ENCODE peak calls at places on chromosomes 4 and X, in four cellular contexts. M is SK-N-SH, T is K562, U is HepG2. H is an unnamed sample.

GRCh38 chrX:54909941-54910340 is 10.7 kb upstream of the TRO start:
- DNase-seq in M (no peak), T (no peak), U (no peak), H (no peak)

GRCh38 chrX:145393702-145394235 is 146.5 kb downstream of the SPANXN1 start:
- DNase-seq in M (peak), T (no peak), U (no peak), H (no peak)

GRCh38 chr4:93184093-93184492 is 644.5 kb upstream of the ATOH1 start:
- DNase-seq in M (no peak), T (no peak), U (no peak), H (no peak)

GRCh38 chrX:108307408-108308085 is 130.7 kb downstream of the COL4A6 start:
- DNase-seq in M (no peak), T (no peak), U (peak), H (no peak)

GRCh38 chr4:139144161-139144859 is 32.7 kb downstream of the ELF2 start:
- DNase-seq in M (no peak), T (no peak), U (no peak), H (no peak)

GRCh38 chrX:115311139-115311538 is 21.6 kb downstream of the LUZP4 start:
- DNase-seq in M (peak), T (no peak), U (no peak), H (no peak)

GRCh38 chr4:69640289-69640688 is 847 bp upstream of the UGT2A2 start:
- DNase-seq in M (no peak), T (no peak), U (no peak), H (no peak)

GRCh38 chr4:4425119-4425690 is 38.3 kb downstream of the NSG1 start:
- DNase-seq in M (no peak), T (no peak), U (no peak), H (no peak)

GRCh38 chr4:2412534-2412884 is 5.9 kb downstream of the ZFYVE28 start:
- DNase-seq in M (no peak), T (peak), U (no peak), H (no peak)

GRCh38 chr4:92236907-92237306 is 66.9 kb upstream of the GRID2 start:
- DNase-seq in M (no peak), T (no peak), U (no peak), H (no peak)

GRCh38 chr4:102169345-102169744 is 175.9 kb downstream of the SLC39A8 start:
- DNase-seq in M (peak), T (no peak), U (no peak), H (no peak)

GRCh38 chrX:82591421-82591820 is 916.7 kb upstream of the POU3F4 start:
- DNase-seq in M (no peak), T (no peak), U (no peak), H (no peak)

GRCh38 chr4:37989398-37990260 is 29.4 kb downstream of the PTTG2 start:
- DNase-seq in M (no peak), T (no peak), U (no peak), H (no peak)

GRCh38 chrX:101485212-101486064 is at the start of gene ARMCX4:
- DNase-seq in M (peak), T (no peak), U (no peak), H (no peak)

GRCh38 chr4:30948653-30949052 is 228.5 kb downstream of the PCDH7 start:
- DNase-seq in M (no peak), T (no peak), U (no peak), H (peak)

GRCh38 chrX:56368962-56369361 is 136.8 kb downstream of the KLF8 start:
- DNase-seq in M (no peak), T (no peak), U (no peak), H (no peak)

GRCh38 chr4:2487632-2488031 is 18.7 kb downstream of the RNF4 start:
- DNase-seq in M (no peak), T (no peak), U (no peak), H (no peak)

GRCh38 chrX:132786217-132786616 is 172.2 kb downstream of the HS6ST2 start:
- DNase-seq in M (no peak), T (no peak), U (no peak), H (no peak)

GRCh38 chr4:1356181-1356998 is 9.4 kb downstream of the UVSSA start:
- DNase-seq in M (peak), T (peak), U (peak), H (no peak)

GRCh38 chr4:94766856-94767255 is 9.1 kb downstream of the BMPR1B start:
- DNase-seq in M (no peak), T (no peak), U (no peak), H (no peak)

GRCh38 chr4:159447296-159447695 is 344.4 kb downstream of the RAPGEF2 start:
- DNase-seq in M (no peak), T (no peak), U (no peak), H (no peak)

GRCh38 chr4:115973768-115974167 is 860.3 kb upstream of the NDST4 start:
- DNase-seq in M (no peak), T (no peak), U (no peak), H (no peak)

GRCh38 chr4:77815651-77816050 is 3.5 kb downstream of the CNOT6L start:
- DNase-seq in M (no peak), T (no peak), U (no peak), H (no peak)

GRCh38 chrX:40845331-40845911 is 110.1 kb upstream of the MED14 start:
- DNase-seq in M (no peak), T (no peak), U (peak), H (no peak)

GRCh38 chrX:19852014-19853005 is 35.1 kb downstream of the SH3KBP1 start:
- DNase-seq in M (no peak), T (no peak), U (peak), H (no peak)

GRCh38 chr4:3233391-3234071 is 15.4 kb upstream of the MSANTD1 start:
- DNase-seq in M (no peak), T (peak), U (no peak), H (no peak)

GRCh38 chrX:75228854-75229253 is 45.0 kb upstream of the UPRT start:
- DNase-seq in M (no peak), T (no peak), U (no peak), H (no peak)

GRCh38 chr4:89307446-89308160 is at the start of gene GPRIN3:
- DNase-seq in M (peak), T (no peak), U (no peak), H (no peak)

GRCh38 chr4:97720869-97721432 is 422.3 kb downstream of the STPG2 start:
- DNase-seq in M (peak), T (no peak), U (peak), H (peak)

GRCh38 chr4:107253579-107254068 is 217.5 kb upstream of the DKK2 start:
- DNase-seq in M (no peak), T (no peak), U (no peak), H (no peak)

GRCh38 chr4:14632041-14632440 is 370.2 kb upstream of the CPEB2 start:
- DNase-seq in M (peak), T (no peak), U (no peak), H (no peak)

GRCh38 chr4:80073362-80074008 is 456 bp upstream of the ANTXR2 start:
- DNase-seq in M (no peak), T (peak), U (no peak), H (no peak)

GRCh38 chr4:20172070-20172760 is 79.5 kb upstream of the SLIT2 start:
- DNase-seq in M (no peak), T (no peak), U (no peak), H (no peak)

GRCh38 chrX:14717949-14718348 is 154.9 kb downstream of the FANCB start:
- DNase-seq in M (no peak), T (no peak), U (no peak), H (no peak)

GRCh38 chr4:173056708-173057107 is 111.9 kb upstream of the GALNT7 start:
- DNase-seq in M (no peak), T (no peak), U (no peak), H (no peak)

GRCh38 chrX:148947399-148948025 is 447.1 kb downstream of the AFF2 start:
- DNase-seq in M (no peak), T (no peak), U (no peak), H (no peak)

GRCh38 chrX:66045894-66046293 is 6.0 kb upstream of the VSIG4 start:
- DNase-seq in M (no peak), T (no peak), U (no peak), H (no peak)

GRCh38 chrX:70481424-70481823 is 36.8 kb downstream of the DLG3 start:
- DNase-seq in M (no peak), T (no peak), U (no peak), H (no peak)

GRCh38 chrX:71823391-71824057 is 60.4 kb downstream of the CXorf49B start:
- DNase-seq in M (no peak), T (no peak), U (no peak), H (no peak)

DNA sequence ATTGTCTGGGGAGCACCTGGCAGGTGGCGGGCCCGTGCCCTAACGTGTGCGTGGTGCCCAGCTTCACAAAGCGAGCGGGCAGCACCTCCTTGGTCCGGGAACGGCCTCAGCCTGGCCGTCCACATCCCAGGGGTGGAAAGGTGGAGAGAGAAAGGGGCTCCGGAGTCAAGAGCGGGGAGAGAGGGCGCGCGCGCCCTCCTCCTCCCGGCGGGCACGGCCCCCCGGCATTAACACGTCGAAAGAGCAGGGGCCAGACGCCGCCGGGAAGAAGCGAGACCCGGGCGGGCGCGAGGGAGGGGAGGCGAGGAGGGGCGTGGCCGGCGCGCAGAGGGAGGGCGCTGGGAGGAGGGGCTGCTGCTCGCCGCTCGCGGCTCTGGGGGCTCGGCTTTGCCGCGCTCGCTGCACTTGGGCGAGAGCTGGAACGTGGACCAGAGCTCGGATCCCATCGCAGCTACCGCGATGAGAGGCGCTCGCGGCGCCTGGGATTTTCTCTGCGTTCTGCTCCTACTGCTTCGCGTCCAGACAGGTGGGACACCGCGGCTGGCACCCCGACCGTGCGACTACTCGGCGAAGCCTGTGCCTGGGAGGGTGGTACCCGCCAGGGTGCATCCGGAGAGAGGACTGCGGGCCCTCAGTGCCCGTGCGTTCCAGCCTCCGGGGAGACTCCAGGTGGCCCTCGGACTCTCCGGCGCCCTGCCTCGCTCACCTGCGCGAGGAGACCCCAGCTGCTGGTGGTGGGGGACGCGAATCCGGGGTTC is at the start of gene KIT:
- DNase-seq in M (peak), T (peak), U (no peak), H (no peak)
- H3K27ac ChIP-seq in M (no peak), T (no peak), U (no peak), H (no peak)

GRCh38 chr4:8911311-8912088 is 39.9 kb upstream of the HMX1 start:
- DNase-seq in M (peak), T (no peak), U (no peak), H (no peak)
- TF ChIP-seq ELF1 in M (no peak), T (no peak), U (no peak), H (no peak)

GRCh38 chr4:27117453-27117852 is 256.8 kb downstream of the STIM2 start:
- DNase-seq in M (no peak), T (no peak), U (no peak), H (no peak)

GRCh38 chr4:27115221-27115620 is 254.6 kb downstream of the STIM2 start:
- DNase-seq in M (no peak), T (no peak), U (no peak), H (no peak)

GRCh38 chr4:27112587-27112986 is 251.9 kb downstream of the STIM2 start:
- DNase-seq in M (no peak), T (no peak), U (no peak), H (no peak)
- TF ChIP-seq REST in M (peak), T (no peak), U (no peak), H (peak)

DNA sequence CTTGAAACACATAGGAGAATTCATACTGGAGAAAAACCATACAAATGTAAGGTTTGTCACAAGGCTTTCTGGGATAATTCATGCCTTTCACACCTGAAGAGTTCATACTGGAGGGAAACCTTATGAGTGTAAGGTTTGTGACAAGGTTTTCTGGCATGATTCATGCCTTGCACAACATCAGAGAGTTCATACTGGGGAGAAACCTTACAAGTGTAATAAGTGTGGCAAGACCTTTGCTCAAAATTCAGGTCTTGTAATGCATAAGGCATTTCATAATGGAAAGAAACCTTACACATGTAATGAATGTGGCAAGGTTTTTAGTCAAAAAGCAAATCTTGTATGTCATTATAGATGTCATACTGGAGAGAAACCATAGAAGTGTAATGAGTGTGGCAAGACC is 58.8 kb upstream of the ENPEP start:
- DNase-seq in M (no peak), T (no peak), U (no peak), H (no peak)
- H3K27ac ChIP-seq in M (no peak), T (no peak), U (no peak), H (no peak)

GRCh38 chrX:13472975-13473665 is 96.3 kb upstream of the EGFL6 start:
- DNase-seq in M (no peak), T (no peak), U (no peak), H (no peak)
- TF ChIP-seq ELF1 in M (no peak), T (no peak), U (no peak), H (no peak)

DNA sequence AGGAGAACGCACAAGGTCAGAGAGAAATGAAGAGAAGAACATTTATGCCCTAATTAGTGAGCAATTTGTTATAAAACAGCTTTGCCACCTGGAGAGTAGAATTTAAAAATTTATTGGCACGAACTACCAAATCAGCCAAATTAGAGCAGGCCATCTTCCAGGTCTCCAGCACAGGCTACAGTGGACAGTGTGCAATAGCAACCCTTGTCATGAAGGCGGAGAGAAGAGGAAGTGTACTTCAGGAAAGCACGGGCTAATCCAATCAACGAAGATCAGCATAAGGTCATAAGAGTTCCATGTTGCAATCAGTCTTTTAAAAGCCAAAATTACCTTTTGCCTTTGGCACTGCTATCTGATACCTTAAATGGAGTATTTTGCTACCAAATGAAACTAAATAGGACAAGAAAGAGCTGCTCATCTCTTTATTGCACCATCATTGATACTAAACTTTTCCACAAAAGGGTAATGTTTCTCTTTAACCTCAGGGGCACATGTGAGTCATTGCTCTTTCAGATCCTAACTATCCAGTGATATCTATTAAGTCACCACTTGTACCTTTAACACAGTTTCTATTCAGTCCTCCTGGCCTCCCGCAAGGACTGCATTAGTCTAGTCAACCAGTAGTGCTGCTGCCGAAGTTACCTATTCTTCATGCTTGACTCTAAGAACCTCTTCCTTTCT is 19.9 kb downstream of the ANK2 start:
- DNase-seq in M (no peak), T (no peak), U (peak), H (no peak)
- TF ChIP-seq REST in M (no peak), T (no peak), U (no peak), H (no peak)

H was measured in HCT116.